ENCODE peak calls at places on chromosomes 6 and 20, in four cellular contexts. N is activated gamma-delta T cell treated with anti-CD3 and anti-CD28 coated beads, Interleukin-2, amount 50 U/mL, for 16 hours; A is PC-3; O is H9. U is an unnamed sample.

GRCh38 chr20:57831326-57831991 is 121.6 kb upstream of the PMEPA1 start:
- DNase-seq in N (no peak), A (no peak), O (no peak), U (no peak)

GRCh38 chr6:35439308-35439707 is 12.8 kb upstream of the FANCE start:
- DNase-seq in O (peak), A (no peak), N (no peak), U (no peak)

GRCh38 chr6:144897441-144897921 is 612.3 kb downstream of the UTRN start:
- DNase-seq in O (no peak), A (peak), N (no peak), U (no peak)

GRCh38 chr6:158627940-158628211 is 16.7 kb downstream of the DYNLT1 start:
- DNase-seq in N (no peak), O (no peak), A (no peak), U (peak)

GRCh38 chr6:131602913-131603312 is 25.1 kb downstream of the MED23 start:
- DNase-seq in A (peak), N (no peak), O (no peak), U (no peak)

GRCh38 chr20:62363920-62364851 is 2.9 kb downstream of the LAMA5 start:
- DNase-seq in N (no peak), A (no peak), O (peak), U (no peak)

GRCh38 chr6:3397229-3398164 is 59.4 kb downstream of the SLC22A23 start:
- DNase-seq in N (no peak), A (no peak), O (no peak), U (no peak)

GRCh38 chr20:63863798-63864544 is 1.1 kb upstream of the TPD52L2 start:
- DNase-seq in N (peak), O (peak), A (peak), U (no peak)

GRCh38 chr6:128725271-128726233 is 157.4 kb upstream of the LAMA2 start:
- DNase-seq in O (no peak), N (no peak), A (peak), U (no peak)

GRCh38 chr20:5729348-5729747 is 20.9 kb upstream of the SHLD1 start:
- DNase-seq in A (peak), O (no peak), N (no peak), U (no peak)

GRCh38 chr6:18284261-18284660 is 19.9 kb upstream of the DEK start:
- DNase-seq in N (no peak), O (no peak), A (no peak), U (no peak)

GRCh38 chr20:62053465-62054196 is 12.1 kb downstream of the TAF4 start:
- DNase-seq in N (no peak), O (no peak), A (no peak), U (no peak)

GRCh38 chr6:106620931-106621672 is 8.2 kb downstream of the RTN4IP1 start:
- DNase-seq in A (no peak), N (no peak), O (no peak), U (no peak)

GRCh38 chr6:39005774-39006173 is 42.8 kb upstream of the GLP1R start:
- DNase-seq in O (no peak), A (no peak), N (no peak), U (no peak)

GRCh38 chr6:93581371-93581770 is 162.0 kb upstream of the EPHA7 start:
- DNase-seq in A (no peak), O (no peak), N (no peak), U (no peak)

GRCh38 chr6:111260570-111261298 is 173.4 kb downstream of the SLC16A10 start:
- DNase-seq in A (peak), N (no peak), O (no peak), U (no peak)

GRCh38 chr20:5592165-5592564 is 158.0 kb upstream of the SHLD1 start:
- DNase-seq in N (no peak), O (no peak), A (no peak), U (no peak)

GRCh38 chr20:33791959-33792597 is 19.1 kb upstream of the CHMP4B start:
- DNase-seq in O (peak), N (peak), A (peak), U (no peak)

GRCh38 chr20:12110711-12111110 is 193.0 kb downstream of the BTBD3 start:
- DNase-seq in A (no peak), O (no peak), N (no peak), U (no peak)

GRCh38 chr6:15481892-15482291 is 180.9 kb downstream of the DTNBP1 start:
- DNase-seq in A (peak), O (no peak), N (no peak), U (no peak)

GRCh38 chr6:22129751-22130150 is 167.1 kb downstream of the PRL start:
- DNase-seq in O (no peak), A (no peak), N (no peak), U (no peak)

U was measured in osteocyte.